ENCODE peak calls at places on chromosome 4, in ten cellular contexts. C is H1, Z is iPS-NIHi11, A is cardiac muscle cell, N is AG09309, L is BE2C, V is SW480, P is GM03348, S is DMS 273 treated with DMSO at 0.1 percent for 48 hours, M is hypothalamus. Y is an unnamed sample.

GRCh38 chr4:28973591-28974350 is 1746.4 kb upstream of the PCDH7 start:
- DNase-seq in L (no peak), A (peak), S (no peak), M (no peak), N (no peak), P (peak), V (no peak), Z (no peak), C (no peak), Y (no peak)

GRCh38 chr4:81199831-81200230 is 15.2 kb downstream of the PRKG2 start:
- DNase-seq in V (no peak), A (no peak), S (no peak), C (no peak), P (no peak), N (no peak), L (no peak), Z (no peak), M (no peak), Y (no peak)

GRCh38 chr4:86557526-86557925 is 36.6 kb upstream of the PTPN13 start:
- DNase-seq in C (no peak), L (no peak), N (no peak), A (no peak), M (no peak), V (no peak), Z (no peak), P (no peak), S (no peak), Y (no peak)

GRCh38 chr4:3262208-3263052 is 13.5 kb downstream of the MSANTD1 start:
- DNase-seq in A (no peak), P (no peak), L (no peak), S (no peak), Z (peak), M (no peak), V (no peak), N (no peak), C (peak), Y (no peak)

GRCh38 chr4:77817304-77818076 is 1.7 kb downstream of the CNOT6L start:
- DNase-seq in N (no peak), C (no peak), V (peak), M (no peak), Z (no peak), A (no peak), P (no peak), L (no peak), S (no peak), Y (peak)

GRCh38 chr4:2272026-2272827 is 10.3 kb upstream of the MXD4 start:
- DNase-seq in C (no peak), A (no peak), M (no peak), S (no peak), V (no peak), P (no peak), N (no peak), Z (no peak), L (no peak), Y (no peak)

GRCh38 chr4:24471623-24472510 is 112.5 kb downstream of the DHX15 start:
- DNase-seq in L (peak), A (peak), C (peak), P (peak), V (peak), N (no peak), S (no peak), M (no peak), Z (peak), Y (no peak)

GRCh38 chr4:145178740-145179139 is 1.6 kb downstream of the OTUD4 start:
- DNase-seq in C (no peak), V (no peak), N (no peak), L (no peak), A (no peak), S (no peak), P (no peak), M (no peak), Z (no peak), Y (no peak)

GRCh38 chr4:8699479-8700145 is 107.0 kb downstream of the CPZ start:
- DNase-seq in L (peak), M (no peak), A (no peak), P (no peak), N (no peak), S (no peak), V (no peak), Z (no peak), C (peak), Y (no peak)